ENCODE peak calls at places on chromosomes 3 and 15, in six cellular contexts. One of them, this sample, is unnamed.

GRCh38 chr3:34212671-34213070 is 414.2 kb downstream of the PDCD6IP start:
- DNase-seq in GM13976: no peak
- DNase-seq in stomach: peak
- DNase-seq in upper lobe of right lung: no peak
- DNase-seq in MM.1S: no peak
- DNase-seq in foreskin fibroblast: peak
- DNase-seq in this sample: no peak

GRCh38 chr3:100913870-100914654 is 79.2 kb downstream of the ABI3BP start:
- DNase-seq in GM13976: no peak
- DNase-seq in stomach: no peak
- DNase-seq in upper lobe of right lung: no peak
- DNase-seq in MM.1S: no peak
- DNase-seq in foreskin fibroblast: peak
- DNase-seq in this sample: no peak

GRCh38 chr3:33557279-33557678 is 117.1 kb upstream of the UBP1 start:
- DNase-seq in GM13976: no peak
- DNase-seq in stomach: no peak
- DNase-seq in upper lobe of right lung: no peak
- DNase-seq in MM.1S: no peak
- DNase-seq in foreskin fibroblast: no peak
- DNase-seq in this sample: no peak

GRCh38 chr15:67914537-67915373 is 74.9 kb upstream of the RNU6-1 start:
- DNase-seq in GM13976: no peak
- DNase-seq in stomach: peak
- DNase-seq in upper lobe of right lung: peak
- DNase-seq in MM.1S: no peak
- DNase-seq in foreskin fibroblast: no peak
- DNase-seq in this sample: no peak

GRCh38 chr3:102473648-102474047 is 38.8 kb downstream of the ZPLD1 start:
- DNase-seq in GM13976: no peak
- DNase-seq in stomach: no peak
- DNase-seq in upper lobe of right lung: no peak
- DNase-seq in MM.1S: no peak
- DNase-seq in foreskin fibroblast: no peak
- DNase-seq in this sample: no peak

GRCh38 chr3:169299129-169299528 is 364.4 kb downstream of the MECOM start:
- DNase-seq in GM13976: no peak
- DNase-seq in stomach: no peak
- DNase-seq in upper lobe of right lung: no peak
- DNase-seq in MM.1S: no peak
- DNase-seq in foreskin fibroblast: no peak
- DNase-seq in this sample: no peak

GRCh38 chr3:115562636-115563267 is 60.6 kb upstream of the GAP43 start:
- DNase-seq in GM13976: no peak
- DNase-seq in stomach: no peak
- DNase-seq in upper lobe of right lung: no peak
- DNase-seq in MM.1S: no peak
- DNase-seq in foreskin fibroblast: no peak
- DNase-seq in this sample: no peak

GRCh38 chr3:59317386-59317785 is 267.6 kb upstream of the CFAP20DC start:
- DNase-seq in GM13976: no peak
- DNase-seq in stomach: no peak
- DNase-seq in upper lobe of right lung: no peak
- DNase-seq in MM.1S: no peak
- DNase-seq in foreskin fibroblast: no peak
- DNase-seq in this sample: no peak

GRCh38 chr3:45506751-45507391 is 87.7 kb upstream of the LIMD1 start:
- DNase-seq in GM13976: no peak
- DNase-seq in stomach: no peak
- DNase-seq in upper lobe of right lung: no peak
- DNase-seq in MM.1S: no peak
- DNase-seq in foreskin fibroblast: no peak
- DNase-seq in this sample: no peak

GRCh38 chr3:141926929-141927328 is 50.5 kb downstream of the ATP1B3 start:
- DNase-seq in GM13976: no peak
- DNase-seq in stomach: no peak
- DNase-seq in upper lobe of right lung: no peak
- DNase-seq in MM.1S: no peak
- DNase-seq in foreskin fibroblast: no peak
- DNase-seq in this sample: no peak

GRCh38 chr3:89578253-89578529 is 470.8 kb downstream of the EPHA3 start:
- DNase-seq in GM13976: no peak
- DNase-seq in stomach: no peak
- DNase-seq in upper lobe of right lung: no peak
- DNase-seq in MM.1S: no peak
- DNase-seq in foreskin fibroblast: no peak
- DNase-seq in this sample: no peak
- TF ChIP-seq CTCF in GM13976: no peak
- TF ChIP-seq CTCF in stomach: no peak
- TF ChIP-seq CTCF in upper lobe of right lung: no peak
- TF ChIP-seq CTCF in MM.1S: no peak
- TF ChIP-seq CTCF in foreskin fibroblast: no peak
- TF ChIP-seq CTCF in this sample: no peak

DNA sequence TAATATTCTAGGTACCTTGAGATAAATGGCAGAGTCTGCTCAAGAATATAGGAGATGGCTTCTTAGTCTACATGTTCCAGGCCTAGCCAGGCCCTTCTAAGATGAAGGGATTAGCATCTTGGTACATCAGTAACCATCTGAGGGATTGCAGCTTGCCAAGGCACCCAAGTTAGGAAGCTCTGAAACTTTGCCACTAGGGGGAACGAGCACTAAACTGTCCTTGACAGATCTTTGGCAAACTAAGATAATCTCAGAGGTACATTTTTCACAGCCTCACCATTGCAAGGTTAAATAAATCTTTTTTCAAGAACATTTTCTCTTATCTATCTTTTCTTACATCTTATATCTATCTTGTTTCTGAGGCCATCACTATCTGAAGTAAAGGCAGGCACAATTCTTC is 351.2 kb downstream of the RAP2B start:
- DNase-seq in GM13976: no peak
- DNase-seq in stomach: no peak
- DNase-seq in upper lobe of right lung: no peak
- DNase-seq in MM.1S: peak
- DNase-seq in foreskin fibroblast: no peak
- DNase-seq in this sample: no peak
- TF ChIP-seq CTCF in GM13976: no peak
- TF ChIP-seq CTCF in stomach: no peak
- TF ChIP-seq CTCF in upper lobe of right lung: peak
- TF ChIP-seq CTCF in MM.1S: no peak
- TF ChIP-seq CTCF in foreskin fibroblast: peak
- TF ChIP-seq CTCF in this sample: no peak

DNA sequence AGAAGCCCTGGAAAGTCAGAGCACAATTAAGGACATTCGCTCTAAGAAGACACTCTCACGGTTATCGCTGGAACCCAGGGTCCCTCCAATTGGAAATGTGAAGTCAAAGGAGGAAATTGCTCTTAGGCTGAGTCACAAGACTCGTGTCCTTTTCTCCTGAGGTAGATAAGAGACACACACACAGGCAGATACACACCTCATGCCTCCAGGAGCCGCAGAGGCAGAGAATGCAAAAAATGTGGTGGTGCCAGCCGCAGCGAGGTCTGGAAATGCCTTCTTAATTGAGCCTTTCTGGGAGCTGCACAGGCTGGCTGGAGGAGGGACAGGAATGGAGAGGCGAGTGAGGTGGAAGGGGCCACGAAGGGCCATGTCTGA is 189.3 kb downstream of the OPA1 start:
- DNase-seq in GM13976: no peak
- DNase-seq in stomach: peak
- DNase-seq in upper lobe of right lung: peak
- DNase-seq in MM.1S: no peak
- DNase-seq in foreskin fibroblast: no peak
- DNase-seq in this sample: no peak
- TF ChIP-seq CTCF in GM13976: no peak
- TF ChIP-seq CTCF in stomach: no peak
- TF ChIP-seq CTCF in upper lobe of right lung: no peak
- TF ChIP-seq CTCF in MM.1S: no peak
- TF ChIP-seq CTCF in foreskin fibroblast: no peak
- TF ChIP-seq CTCF in this sample: no peak

GRCh38 chr3:31132132-31132769 is 237.8 kb upstream of the GADL1 start:
- DNase-seq in GM13976: no peak
- DNase-seq in stomach: no peak
- DNase-seq in upper lobe of right lung: no peak
- DNase-seq in MM.1S: peak
- DNase-seq in foreskin fibroblast: peak
- DNase-seq in this sample: no peak
- TF ChIP-seq CTCF in GM13976: no peak
- TF ChIP-seq CTCF in stomach: peak
- TF ChIP-seq CTCF in upper lobe of right lung: peak
- TF ChIP-seq CTCF in MM.1S: peak
- TF ChIP-seq CTCF in foreskin fibroblast: peak
- TF ChIP-seq CTCF in this sample: no peak

GRCh38 chr15:100651253-100651652 is 48.9 kb downstream of the ASB7 start:
- DNase-seq in GM13976: no peak
- DNase-seq in stomach: no peak
- DNase-seq in upper lobe of right lung: no peak
- DNase-seq in MM.1S: no peak
- DNase-seq in foreskin fibroblast: peak
- DNase-seq in this sample: no peak

GRCh38 chr15:100653608-100654007 is 51.2 kb downstream of the ASB7 start:
- DNase-seq in GM13976: no peak
- DNase-seq in stomach: no peak
- DNase-seq in upper lobe of right lung: no peak
- DNase-seq in MM.1S: no peak
- DNase-seq in foreskin fibroblast: no peak
- DNase-seq in this sample: no peak

GRCh38 chr15:100650685-100651084 is 48.3 kb downstream of the ASB7 start:
- DNase-seq in GM13976: no peak
- DNase-seq in stomach: no peak
- DNase-seq in upper lobe of right lung: no peak
- DNase-seq in MM.1S: no peak
- DNase-seq in foreskin fibroblast: no peak
- DNase-seq in this sample: no peak
- TF ChIP-seq CTCF in GM13976: no peak
- TF ChIP-seq CTCF in stomach: no peak
- TF ChIP-seq CTCF in upper lobe of right lung: no peak
- TF ChIP-seq CTCF in MM.1S: peak
- TF ChIP-seq CTCF in foreskin fibroblast: no peak
- TF ChIP-seq CTCF in this sample: peak

GRCh38 chr3:78130741-78131290 is 1090.9 kb downstream of the ROBO2 start:
- DNase-seq in GM13976: no peak
- DNase-seq in stomach: no peak
- DNase-seq in upper lobe of right lung: no peak
- DNase-seq in MM.1S: no peak
- DNase-seq in foreskin fibroblast: no peak
- DNase-seq in this sample: no peak
- TF ChIP-seq CTCF in GM13976: no peak
- TF ChIP-seq CTCF in stomach: no peak
- TF ChIP-seq CTCF in upper lobe of right lung: no peak
- TF ChIP-seq CTCF in MM.1S: no peak
- TF ChIP-seq CTCF in foreskin fibroblast: no peak
- TF ChIP-seq CTCF in this sample: no peak

GRCh38 chr3:196202516-196202970 is 8.7 kb downstream of the ZDHHC19 start:
- DNase-seq in GM13976: peak
- DNase-seq in stomach: no peak
- DNase-seq in upper lobe of right lung: peak
- DNase-seq in MM.1S: peak
- DNase-seq in foreskin fibroblast: peak
- DNase-seq in this sample: peak

GRCh38 chr3:196207833-196208607 is 3.2 kb downstream of the ZDHHC19 start:
- DNase-seq in GM13976: peak
- DNase-seq in stomach: no peak
- DNase-seq in upper lobe of right lung: peak
- DNase-seq in MM.1S: no peak
- DNase-seq in foreskin fibroblast: no peak
- DNase-seq in this sample: peak

GRCh38 chr3:196207159-196207832 is 3.9 kb downstream of the ZDHHC19 start:
- DNase-seq in GM13976: peak
- DNase-seq in stomach: no peak
- DNase-seq in upper lobe of right lung: peak
- DNase-seq in MM.1S: no peak
- DNase-seq in foreskin fibroblast: no peak
- DNase-seq in this sample: no peak

GRCh38 chr3:196198771-196199753 is 12.1 kb downstream of the ZDHHC19 start:
- DNase-seq in GM13976: no peak
- DNase-seq in stomach: no peak
- DNase-seq in upper lobe of right lung: no peak
- DNase-seq in MM.1S: no peak
- DNase-seq in foreskin fibroblast: no peak
- DNase-seq in this sample: no peak

GRCh38 chr3:196203833-196204232 is 7.4 kb downstream of the ZDHHC19 start:
- DNase-seq in GM13976: no peak
- DNase-seq in stomach: no peak
- DNase-seq in upper lobe of right lung: no peak
- DNase-seq in MM.1S: no peak
- DNase-seq in foreskin fibroblast: no peak
- DNase-seq in this sample: no peak
- TF ChIP-seq CTCF in GM13976: no peak
- TF ChIP-seq CTCF in stomach: no peak
- TF ChIP-seq CTCF in upper lobe of right lung: no peak
- TF ChIP-seq CTCF in MM.1S: no peak
- TF ChIP-seq CTCF in foreskin fibroblast: no peak
- TF ChIP-seq CTCF in this sample: no peak

GRCh38 chr15:69138963-69139362 is 21.5 kb upstream of the GLCE start:
- DNase-seq in GM13976: no peak
- DNase-seq in stomach: no peak
- DNase-seq in upper lobe of right lung: no peak
- DNase-seq in MM.1S: no peak
- DNase-seq in foreskin fibroblast: no peak
- DNase-seq in this sample: no peak

GRCh38 chr15:69141833-69142232 is 18.6 kb upstream of the GLCE start:
- DNase-seq in GM13976: no peak
- DNase-seq in stomach: no peak
- DNase-seq in upper lobe of right lung: no peak
- DNase-seq in MM.1S: no peak
- DNase-seq in foreskin fibroblast: no peak
- DNase-seq in this sample: no peak

GRCh38 chr15:69140306-69140705 is 20.1 kb upstream of the GLCE start:
- DNase-seq in GM13976: no peak
- DNase-seq in stomach: no peak
- DNase-seq in upper lobe of right lung: no peak
- DNase-seq in MM.1S: no peak
- DNase-seq in foreskin fibroblast: no peak
- DNase-seq in this sample: no peak

GRCh38 chr15:69143756-69144436 is 16.5 kb upstream of the GLCE start:
- DNase-seq in GM13976: no peak
- DNase-seq in stomach: no peak
- DNase-seq in upper lobe of right lung: no peak
- DNase-seq in MM.1S: no peak
- DNase-seq in foreskin fibroblast: no peak
- DNase-seq in this sample: no peak

GRCh38 chr15:69141286-69141701 is 19.1 kb upstream of the GLCE start:
- DNase-seq in GM13976: no peak
- DNase-seq in stomach: no peak
- DNase-seq in upper lobe of right lung: no peak
- DNase-seq in MM.1S: no peak
- DNase-seq in foreskin fibroblast: no peak
- DNase-seq in this sample: no peak
- TF ChIP-seq CTCF in GM13976: no peak
- TF ChIP-seq CTCF in stomach: no peak
- TF ChIP-seq CTCF in upper lobe of right lung: no peak
- TF ChIP-seq CTCF in MM.1S: no peak
- TF ChIP-seq CTCF in foreskin fibroblast: no peak
- TF ChIP-seq CTCF in this sample: no peak

This sample was measured in GM10248.